ENCODE peak calls at places on chromosomes 5 and 9, in four cellular contexts. R is GM23248, W is fibroblast of mammary gland, U is astrocyte of the cerebellum. K is an unnamed sample.

GRCh38 chr5:15763754-15764153 is 263.8 kb downstream of the FBXL7 start:
- DNase-seq in R (peak; percentile 80), W (peak; percentile 38), U (no peak), K (peak; percentile 19)

GRCh38 chr9:137972355-137972987 is 94.9 kb downstream of the CACNA1B start:
- DNase-seq in R (no peak), W (no peak), U (no peak), K (no peak)

GRCh38 chr5:127419007-127419406 is 98.4 kb upstream of the PRRC1 start:
- DNase-seq in R (no peak), W (no peak), U (no peak), K (no peak)

GRCh38 chr9:88532320-88532719 is 2.7 kb upstream of the NXNL2 start:
- DNase-seq in R (no peak), W (peak; percentile 58), U (peak; percentile 32), K (no peak)

GRCh38 chr5:58868931-58869330 is 286.1 kb downstream of the RAB3C start:
- DNase-seq in R (no peak), W (no peak), U (no peak), K (no peak)

GRCh38 chr5:119275873-119276214 is 80.0 kb upstream of the TNFAIP8 start:
- DNase-seq in R (no peak), W (no peak), U (no peak), K (no peak)

GRCh38 chr9:126376311-126376902 is 49.8 kb downstream of the MVB12B start:
- DNase-seq in R (no peak), W (no peak), U (no peak), K (no peak)

GRCh38 chr5:147481376-147481775 is 28.5 kb downstream of the DPYSL3 start:
- DNase-seq in R (peak; percentile 89), W (peak; percentile 94), U (peak; percentile 74), K (peak; percentile 85)

GRCh38 chr9:80699551-80699998 is 989.8 kb downstream of the TLE1 start:
- DNase-seq in R (no peak), W (peak; percentile 54), U (peak; percentile 96), K (peak; percentile 37)

GRCh38 chr5:91418158-91418557 is 35.0 kb upstream of the ARRDC3 start:
- DNase-seq in R (no peak), W (no peak), U (no peak), K (no peak)

GRCh38 chr5:176948458-176948857 is 49.3 kb upstream of the HK3 start:
- DNase-seq in R (peak; percentile 20), W (no peak), U (no peak), K (no peak)

GRCh38 chr5:80408475-80408875 is 611 bp downstream of the ZFYVE16 start:
- DNase-seq in R (peak; percentile 72), W (peak; percentile 29), U (peak; percentile 11), K (no peak)

GRCh38 chr5:114184006-114184405 is 177.9 kb upstream of the KCNN2 start:
- DNase-seq in R (no peak), W (peak; percentile 14), U (no peak), K (peak; percentile 60)

GRCh38 chr5:74009502-74009901 is 383.5 kb downstream of the ARHGEF28 start:
- DNase-seq in R (peak; percentile 12), W (peak; percentile 44), U (no peak), K (no peak)

GRCh38 chr9:17003576-17004240 is 131.1 kb upstream of the CNTLN start:
- DNase-seq in R (peak; percentile 92), W (peak; percentile 87), U (no peak), K (no peak)

GRCh38 chr9:127426756-127427155 is 2.6 kb downstream of the ZNF79 start:
- DNase-seq in R (no peak), W (no peak), U (no peak), K (no peak)

GRCh38 chr5:95048633-95049032 is 236.3 kb downstream of the MCTP1 start:
- DNase-seq in R (no peak), W (no peak), U (no peak), K (no peak)

GRCh38 chr5:115895821-115896220 is 54.1 kb downstream of the AP3S1 start:
- DNase-seq in R (peak; percentile 58), W (no peak), U (no peak), K (no peak)

GRCh38 chr5:78640622-78641021 is 8.0 kb downstream of the LHFPL2 start:
- DNase-seq in R (peak; percentile 59), W (peak; percentile 72), U (no peak), K (no peak)

GRCh38 chr5:172901012-172901780 is 58.0 kb upstream of the RPL26L1 start:
- DNase-seq in R (peak; percentile 76), W (peak; percentile 97), U (peak; percentile 97), K (peak; percentile 71)

GRCh38 chr9:132582276-132582785 is at the start of gene BARHL1:
- DNase-seq in R (no peak), W (no peak), U (no peak), K (no peak)
- H3K4me3 ChIP-seq in R (peak within 1 kb of the TSS; percentile 45), W (no peak within 1 kb of the TSS), U (peak within 1 kb of the TSS; percentile 22), K (peak within 1 kb of the TSS; percentile 34)

GRCh38 chr9:109110326-109111014 is 9.3 kb downstream of the TMEM245 start:
- DNase-seq in R (peak; percentile 86), W (peak; percentile 89), U (no peak), K (no peak)
- H3K4me3 ChIP-seq in R (peak overlapping the region; percentile 61), W (peak overlapping the region; percentile 28), U (no peak overlapping the region), K (peak overlapping the region; percentile 18)

GRCh38 chr5:174599992-174600391 is 124.4 kb upstream of the MSX2 start:
- DNase-seq in R (no peak), W (no peak), U (no peak), K (no peak)
- H3K4me3 ChIP-seq in R (no peak overlapping the region), W (no peak overlapping the region), U (no peak overlapping the region), K (no peak overlapping the region)

DNA sequence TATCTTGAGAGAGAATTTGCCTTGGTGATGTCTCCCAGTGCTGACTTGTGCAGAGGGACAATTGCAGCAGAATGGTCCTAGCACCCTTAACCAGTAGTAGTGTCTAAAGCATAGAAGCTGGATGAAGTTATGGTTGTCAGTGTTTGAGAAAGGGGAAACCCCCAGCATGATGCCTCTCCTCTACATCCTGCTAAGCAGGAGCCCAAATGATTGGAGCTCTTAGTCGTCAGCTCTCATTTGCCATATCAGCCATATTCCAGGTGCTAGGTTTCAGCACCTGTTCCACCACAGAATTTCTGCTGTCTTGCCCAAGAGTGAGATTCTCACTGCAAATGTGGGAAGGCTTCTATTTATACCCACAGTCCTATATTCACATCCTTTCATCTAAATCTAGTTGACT is 43.7 kb upstream of the RFX3 start:
- DNase-seq in R (no peak), W (no peak), U (no peak), K (no peak)
- H3K4me3 ChIP-seq in R (no peak overlapping the region), W (no peak overlapping the region), U (no peak overlapping the region), K (no peak overlapping the region)

K was measured in AG04449.